ENCODE peak calls at places on chromosomes 1 and 21, in six cellular contexts. I, V, F, J, Z and W are unnamed samples.

GRCh38 chr1:27380223-27380622 is 2.9 kb downstream of the CD164L2 start:
- DNase-seq in F (no peak), V (no peak), J (no peak), Z (no peak), I (no peak), W (no peak)

GRCh38 chr1:54237656-54238055 is 37.7 kb downstream of the MRPL37 start:
- DNase-seq in Z (no peak), V (no peak), F (no peak), J (no peak), I (no peak), W (no peak)

GRCh38 chr21:35963920-35964451 is 96.3 kb downstream of the SETD4 start:
- DNase-seq in V (no peak), J (no peak), F (no peak), Z (no peak), I (no peak), W (no peak)

GRCh38 chr1:7207875-7208646 is 422.8 kb downstream of the CAMTA1 start:
- DNase-seq in V (no peak), J (no peak), Z (no peak), I (peak; percentile 65), F (no peak), W (no peak)

GRCh38 chr1:1758692-1759455 is 19.4 kb downstream of the NADK start:
- DNase-seq in Z (no peak), J (peak; percentile 96), I (peak; percentile 64), V (peak; percentile 96), F (no peak), W (peak; percentile 94)

GRCh38 chr1:66309006-66309741 is 224.8 kb upstream of the SGIP1 start:
- DNase-seq in V (no peak), I (no peak), Z (no peak), F (no peak), J (no peak), W (no peak)

GRCh38 chr1:5164155-5164554 is 509.7 kb downstream of the AJAP1 start:
- DNase-seq in F (no peak), Z (no peak), J (no peak), V (no peak), I (no peak), W (no peak)

GRCh38 chr1:66542811-66543767 is 9.1 kb downstream of the SGIP1 start:
- DNase-seq in I (peak; percentile 91), V (no peak), Z (no peak), J (peak; percentile 65), F (no peak), W (no peak)

GRCh38 chr1:48677306-48678287 is 99.1 kb downstream of the BEND5 start:
- DNase-seq in V (peak; percentile 84), I (peak; percentile 37), F (peak; percentile 51), J (peak; percentile 88), Z (no peak), W (peak; percentile 82)

GRCh38 chr1:5165747-5166146 is 511.3 kb downstream of the AJAP1 start:
- DNase-seq in J (no peak), I (no peak), Z (no peak), V (no peak), F (no peak), W (no peak)

GRCh38 chr1:163315773-163316374 is 5.9 kb upstream of the NUF2 start:
- DNase-seq in I (no peak), J (no peak), Z (peak; percentile 26), F (no peak), V (no peak), W (no peak)

GRCh38 chr1:103529746-103530145 is 4.2 kb downstream of the RNPC3 start:
- DNase-seq in J (peak; percentile 60), V (no peak), Z (no peak), I (no peak), F (no peak), W (no peak)

GRCh38 chr1:206911064-206911663 is 10.6 kb downstream of the FCMR start:
- DNase-seq in J (no peak), V (no peak), Z (no peak), I (no peak), F (no peak), W (no peak)

GRCh38 chr21:41321211-41321907 is 4.8 kb downstream of the FAM3B start:
- DNase-seq in J (no peak), V (no peak), I (no peak), Z (no peak), F (no peak), W (no peak)

GRCh38 chr1:173867141-173867752 is 542 bp downstream of the GAS5 start:
- DNase-seq in J (no peak), Z (no peak), F (no peak), V (no peak), I (no peak), W (no peak)

GRCh38 chr1:78526496-78526895 is 35.7 kb downstream of the PTGFR start:
- DNase-seq in Z (no peak), F (no peak), J (no peak), I (no peak), V (no peak), W (no peak)

GRCh38 chr1:180033387-180033786 is 78.8 kb downstream of the CEP350 start:
- DNase-seq in I (no peak), V (no peak), F (no peak), Z (no peak), J (no peak), W (no peak)

GRCh38 chr1:100299521-100300222 is 33.7 kb downstream of the RTCA start:
- DNase-seq in F (no peak), Z (no peak), J (no peak), V (no peak), I (no peak), W (no peak)

GRCh38 chr1:21573971-21574458 is 64.8 kb downstream of the ALPL start:
- DNase-seq in J (no peak), F (no peak), V (peak; percentile 79), Z (no peak), I (peak; percentile 53), W (peak; percentile 79)

GRCh38 chr21:41501919-41502318 is 6.0 kb downstream of the TMPRSS2 start:
- DNase-seq in F (no peak), Z (no peak), I (no peak), V (no peak), J (no peak), W (no peak)

GRCh38 chr1:4027492-4028138 is 127.5 kb upstream of the C1orf174 start:
- DNase-seq in Z (no peak), I (no peak), J (no peak), F (peak; percentile 47), V (no peak), W (no peak)

GRCh38 chr1:20588634-20589225 is at the start of gene CDA:
- DNase-seq in Z (no peak), F (no peak), V (no peak), I (peak; percentile 81), J (no peak), W (peak; percentile 56)

GRCh38 chr1:109570414-109570813 is 22.0 kb downstream of the GNAI3 start:
- DNase-seq in F (no peak), J (no peak), Z (no peak), I (no peak), V (no peak), W (no peak)

GRCh38 chr1:44642925-44643324 is 31.4 kb downstream of the TMEM53 start:
- DNase-seq in Z (no peak), V (no peak), I (no peak), F (no peak), J (no peak), W (no peak)
- H3K4me1 ChIP-seq in Z (no peaks in the 10 kb centered on the region), V (no peaks in the 10 kb centered on the region), I (no peaks in the 10 kb centered on the region), F (no peaks in the 10 kb centered on the region), J (no peaks in the 10 kb centered on the region), W (no peaks in the 10 kb centered on the region)

GRCh38 chr1:225608014-225608796 is 44.7 kb downstream of the ENAH start:
- DNase-seq in V (no peak), F (no peak), Z (no peak), I (no peak), J (no peak), W (no peak)

GRCh38 chr1:225610539-225610938 is 42.4 kb downstream of the ENAH start:
- DNase-seq in I (no peak), V (no peak), J (no peak), Z (no peak), F (no peak), W (no peak)

GRCh38 chr1:225603538-225604354 is 49.2 kb downstream of the ENAH start:
- DNase-seq in F (no peak), I (peak; percentile 54), Z (no peak), V (no peak), J (no peak), W (no peak)

GRCh38 chr1:225611537-225612223 is 41.2 kb downstream of the ENAH start:
- DNase-seq in Z (no peak), I (no peak), J (no peak), V (no peak), F (no peak), W (no peak)

GRCh38 chr1:225607355-225607754 is 45.6 kb downstream of the ENAH start:
- DNase-seq in I (no peak), Z (no peak), J (no peak), V (no peak), F (no peak), W (no peak)
- H3K4me1 ChIP-seq in I (peaks cover 44% of the 10 kb centered on the region), Z (no peaks in the 10 kb centered on the region), J (peaks cover 26% of the 10 kb centered on the region), V (no peaks in the 10 kb centered on the region), F (no peaks in the 10 kb centered on the region), W (peaks cover 26% of the 10 kb centered on the region)

DNA sequence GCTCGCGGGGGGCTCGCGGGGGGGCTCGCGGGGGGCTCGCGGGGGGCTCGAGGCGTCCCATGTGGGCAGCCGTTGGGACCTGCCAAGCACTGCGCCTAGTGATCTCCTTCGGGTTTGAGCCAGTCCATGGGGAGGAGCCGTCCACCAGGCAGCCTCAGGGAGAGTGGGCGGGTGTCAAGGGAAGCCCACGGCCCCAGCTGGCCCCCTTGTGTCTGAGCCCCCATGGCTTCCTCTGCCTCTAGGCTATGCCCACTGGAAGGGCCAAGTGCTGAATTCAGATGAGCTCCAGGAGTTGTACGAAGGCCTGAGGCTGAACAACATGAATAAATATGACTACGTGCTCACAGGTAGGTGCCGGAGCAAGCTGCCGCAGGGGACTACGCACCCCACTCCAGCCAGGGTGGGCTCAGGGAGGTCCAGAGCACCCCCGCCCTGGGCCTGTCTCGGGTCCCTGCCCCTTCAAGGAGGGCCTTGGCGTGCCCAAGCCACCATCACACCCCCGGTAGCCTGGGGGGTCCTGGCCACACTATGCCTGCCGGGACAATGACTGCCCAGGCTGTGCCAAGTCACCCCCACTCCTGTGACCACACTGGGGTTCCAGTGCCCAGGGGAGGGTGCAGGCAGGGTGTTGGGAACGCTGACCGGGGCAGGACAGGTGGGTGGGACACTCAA is 22.6 kb downstream of the PDXK start:
- DNase-seq in Z (no peak), V (no peak), I (no peak), J (peak; percentile 76), F (no peak), W (no peak)
- H3K4me1 ChIP-seq in Z (no peaks in the 10 kb centered on the region), V (no peaks in the 10 kb centered on the region), I (peaks cover 24% of the 10 kb centered on the region), J (no peaks in the 10 kb centered on the region), F (no peaks in the 10 kb centered on the region), W (peaks cover 10% of the 10 kb centered on the region)

GRCh38 chr1:170790651-170791071 is 126.7 kb downstream of the PRRX1 start:
- DNase-seq in I (no peak), F (no peak), Z (no peak), V (no peak), J (no peak), W (no peak)

GRCh38 chr1:170791941-170792340 is 128.0 kb downstream of the PRRX1 start:
- DNase-seq in I (no peak), Z (no peak), F (no peak), V (no peak), J (no peak), W (no peak)

GRCh38 chr1:170790175-170790574 is 126.2 kb downstream of the PRRX1 start:
- DNase-seq in J (no peak), Z (no peak), V (no peak), I (no peak), F (no peak), W (no peak)

DNA sequence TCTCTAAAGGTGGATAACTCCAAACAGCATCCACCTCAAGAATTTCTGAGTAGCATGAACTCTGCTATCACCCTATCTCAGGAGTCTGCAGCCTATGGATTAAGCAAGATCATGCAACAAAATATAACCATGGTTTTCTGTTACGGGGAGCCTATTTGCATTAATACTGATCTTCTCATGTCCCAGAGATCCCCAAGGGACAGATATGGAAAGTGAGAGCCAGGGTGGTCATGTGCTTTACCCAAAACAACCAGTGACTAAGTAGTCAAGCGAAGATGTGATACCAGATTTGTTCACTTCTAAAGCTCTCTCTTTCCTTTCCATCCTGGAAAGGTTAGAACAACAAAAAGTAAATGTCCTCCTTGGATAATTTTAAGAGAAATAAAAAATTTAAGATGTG is 125.1 kb downstream of the PRRX1 start:
- DNase-seq in Z (no peak), J (no peak), V (no peak), F (no peak), I (no peak), W (no peak)
- H3K4me1 ChIP-seq in Z (no peaks in the 10 kb centered on the region), J (no peaks in the 10 kb centered on the region), V (no peaks in the 10 kb centered on the region), F (no peaks in the 10 kb centered on the region), I (no peaks in the 10 kb centered on the region), W (no peaks in the 10 kb centered on the region)